ENCODE peak calls at places on chromosomes 3 and 15, in five cellular contexts. K, Q, D, X and U are unnamed samples.

GRCh38 chr3:99575683-99576082 is 62.7 kb upstream of the COL8A1 start:
- DNase-seq in K (no peak), D (no peak), X (no peak), Q (no peak), U (no peak)

GRCh38 chr3:175735866-175736265 is 876.7 kb downstream of the NAALADL2 start:
- DNase-seq in X (no peak), D (no peak), Q (no peak), K (no peak), U (no peak)

GRCh38 chr3:41363830-41364523 is 164.7 kb downstream of the CTNNB1 start:
- DNase-seq in K (no peak), Q (no peak), X (no peak), D (no peak), U (no peak)

GRCh38 chr3:74119221-74119620 is 494.5 kb upstream of the PDZRN3 start:
- DNase-seq in Q (no peak), X (no peak), D (no peak), K (peak), U (no peak)

GRCh38 chr3:99134996-99135395 is 233.5 kb upstream of the DCBLD2 start:
- DNase-seq in D (no peak), X (no peak), K (no peak), Q (no peak), U (no peak)

GRCh38 chr15:92914768-92915221 is 14.7 kb downstream of the CHD2 start:
- DNase-seq in K (no peak), X (no peak), D (no peak), Q (no peak), U (no peak)

GRCh38 chr3:105647047-105647446 is 221.8 kb downstream of the CBLB start:
- DNase-seq in K (no peak), D (no peak), Q (no peak), X (no peak), U (no peak)

GRCh38 chr3:46894256-46894655 is 16.7 kb downstream of the PTH1R start:
- DNase-seq in K (no peak), X (no peak), D (no peak), Q (no peak), U (no peak)

GRCh38 chr15:68652141-68652540 is 73.3 kb downstream of the CORO2B start:
- DNase-seq in Q (peak), D (no peak), X (no peak), K (no peak), U (no peak)

GRCh38 chr15:94607176-94607654 is 375.9 kb downstream of the MCTP2 start:
- DNase-seq in X (no peak), Q (no peak), K (no peak), D (no peak), U (peak)

GRCh38 chr3:126522363-126522788 is 1.6 kb upstream of the CHST13 start:
- DNase-seq in X (peak), K (peak), D (peak), Q (peak), U (peak)

GRCh38 chr3:140910860-140911259 is 30.8 kb upstream of the SLC25A36 start:
- DNase-seq in D (no peak), K (peak), X (no peak), Q (peak), U (no peak)

GRCh38 chr3:72248389-72248761 is 463.4 kb upstream of the PROK2 start:
- DNase-seq in Q (no peak), D (no peak), X (no peak), K (no peak), U (no peak)

GRCh38 chr15:25740438-25741252 is 122.5 kb downstream of the ATP10A start:
- DNase-seq in Q (no peak), D (no peak), K (no peak), X (no peak), U (no peak)

GRCh38 chr15:30791239-30791638 is 112.5 kb upstream of the FAN1 start:
- DNase-seq in Q (no peak), D (no peak), X (no peak), K (no peak), U (no peak)

GRCh38 chr3:104642827-104643226 is 723.9 kb upstream of the ALCAM start:
- DNase-seq in X (no peak), K (no peak), D (no peak), Q (no peak), U (no peak)